ENCODE peak calls at places on chromosomes 1 and 21, in seven cellular contexts. M is GM12865, S is vagina, B is Panc1, C is bronchial epithelial cell, N is heart left ventricle, H is AG04450. U is an unnamed sample.

GRCh38 chr21:31614705-31615104 is 44.8 kb upstream of the SOD1 start:
- DNase-seq in M (no peak), S (no peak), B (no peak), C (no peak), N (no peak), H (no peak), U (no peak)

GRCh38 chr1:51236548-51237312 is 657 bp downstream of the RNF11 start:
- DNase-seq in M (peak), S (no peak), B (no peak), C (peak), N (peak), H (no peak), U (no peak)

GRCh38 chr1:32972814-32973428 is 8.3 kb upstream of the RNF19B start:
- DNase-seq in M (no peak), S (no peak), B (no peak), C (no peak), N (peak), H (no peak), U (no peak)

GRCh38 chr1:53348491-53349368 is 20.9 kb upstream of the LRP8 start:
- DNase-seq in M (no peak), S (peak), B (no peak), C (no peak), N (peak), H (no peak), U (no peak)

GRCh38 chr1:91624331-91624730 is 123.7 kb downstream of the CDC7 start:
- DNase-seq in M (no peak), S (no peak), B (no peak), C (no peak), N (no peak), H (no peak), U (no peak)

GRCh38 chr1:6474815-6475282 is 8.9 kb upstream of the TNFRSF25 start:
- DNase-seq in M (no peak), S (no peak), B (no peak), C (no peak), N (no peak), H (no peak), U (no peak)

GRCh38 chr1:162629077-162629637 is 3.1 kb upstream of the DDR2 start:
- DNase-seq in M (no peak), S (no peak), B (no peak), C (no peak), N (no peak), H (no peak), U (no peak)

GRCh38 chr21:29657228-29657989 is 282.4 kb downstream of the GRIK1 start:
- DNase-seq in M (no peak), S (no peak), B (no peak), C (no peak), N (no peak), H (no peak), U (no peak)

GRCh38 chr1:41586230-41586629 is 101.7 kb upstream of the EDN2 start:
- DNase-seq in M (no peak), S (no peak), B (no peak), C (no peak), N (no peak), H (no peak), U (no peak)

GRCh38 chr1:114009393-114009792 is 30.1 kb downstream of the OLFML3 start:
- DNase-seq in M (no peak), S (no peak), B (no peak), C (peak), N (no peak), H (no peak), U (no peak)

GRCh38 chr1:227260433-227260832 is 57.9 kb downstream of the CDC42BPA start:
- DNase-seq in M (no peak), S (no peak), B (no peak), C (no peak), N (no peak), H (no peak), U (no peak)

GRCh38 chr1:226526801-226527595 is 21.6 kb upstream of the STUM start:
- DNase-seq in M (peak), S (no peak), B (no peak), C (peak), N (no peak), H (no peak), U (no peak)

GRCh38 chr1:38046884-38047602 is 450 bp upstream of the POU3F1 start:
- DNase-seq in M (peak), S (no peak), B (no peak), C (peak), N (peak), H (no peak), U (peak)

GRCh38 chr1:109490934-109491302 is 3.0 kb upstream of the CYB561D1 start:
- DNase-seq in M (no peak), S (no peak), B (no peak), C (no peak), N (no peak), H (no peak), U (no peak)

GRCh38 chr1:109493805-109494539 is at the start of gene CYB561D1:
- DNase-seq in M (peak), S (no peak), B (peak), C (peak), N (peak), H (no peak), U (peak)

GRCh38 chr1:109495738-109496137 is 1.8 kb downstream of the CYB561D1 start:
- DNase-seq in M (no peak), S (no peak), B (no peak), C (no peak), N (no peak), H (no peak), U (no peak)

GRCh38 chr1:109491372-109491771 is 2.5 kb upstream of the CYB561D1 start:
- DNase-seq in M (no peak), S (no peak), B (no peak), C (no peak), N (no peak), H (no peak), U (no peak)

DNA sequence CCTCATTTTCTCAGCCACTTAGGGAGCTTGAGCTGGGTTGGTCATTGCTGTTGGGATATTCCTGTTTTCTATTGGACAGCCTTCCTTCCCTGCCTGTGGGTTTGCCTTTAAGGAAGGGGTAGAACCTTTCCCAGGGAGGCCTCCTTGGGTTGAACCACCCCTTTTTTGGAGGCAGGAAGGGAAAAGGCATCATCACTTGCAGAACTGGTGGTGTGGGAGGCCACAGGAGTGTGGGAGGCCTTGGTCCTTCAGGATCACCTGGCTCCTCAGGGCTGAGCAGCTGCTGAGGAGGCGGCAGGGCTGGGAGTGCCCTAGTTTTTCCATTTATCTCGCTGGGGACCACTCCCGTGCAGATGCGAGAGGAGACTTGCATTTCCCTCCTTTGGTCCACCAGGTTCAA is 667 bp upstream of the CYB561D1 start:
- DNase-seq in M (no peak), S (no peak), B (no peak), C (no peak), N (no peak), H (no peak), U (no peak)
- H3K4me3 ChIP-seq in M (no peak), S (peak), B (peak), C (no peak), N (peak), H (no peak), U (no peak)

GRCh38 chr1:177163844-177164379 is 600 bp downstream of the ASTN1 start:
- DNase-seq in M (no peak), S (no peak), B (no peak), C (no peak), N (no peak), H (no peak), U (no peak)
- H3K4me3 ChIP-seq in M (no peak), S (peak), B (peak), C (no peak), N (peak), H (peak), U (no peak)

GRCh38 chr1:232621050-232621449 is 8.9 kb downstream of the SIPA1L2 start:
- DNase-seq in M (no peak), S (no peak), B (no peak), C (no peak), N (no peak), H (no peak), U (no peak)
- H3K4me3 ChIP-seq in M (no peak), S (no peak), B (no peak), C (no peak), N (no peak), H (no peak), U (no peak)

DNA sequence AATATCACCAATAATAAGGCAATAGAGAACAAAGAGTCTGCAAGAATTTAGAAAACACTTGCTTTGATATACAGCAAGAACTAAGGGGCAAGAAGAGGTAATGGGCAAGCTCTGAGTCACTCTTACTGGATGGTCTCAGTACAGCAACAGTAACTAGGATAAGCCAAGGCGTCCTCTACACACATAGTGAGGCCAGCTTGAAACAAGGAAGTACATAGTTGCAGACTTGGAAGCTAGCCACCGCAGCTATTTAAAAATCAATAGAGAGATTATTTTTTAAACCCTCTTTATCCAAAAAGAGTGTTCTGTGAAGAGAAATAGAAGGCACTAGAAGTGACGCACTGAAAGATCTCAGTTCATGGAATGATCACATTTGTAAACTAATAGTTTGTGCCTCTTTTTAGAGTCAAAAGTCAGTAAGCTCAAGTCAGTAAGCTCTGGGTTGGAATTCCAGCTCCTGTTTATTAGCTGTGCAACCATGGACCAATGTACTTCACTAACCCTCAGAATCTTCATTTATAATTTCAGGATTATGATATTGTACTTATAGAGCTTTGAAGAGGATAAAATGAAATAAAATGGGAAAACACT is 118.6 kb downstream of the AKT3 start:
- DNase-seq in M (no peak), S (no peak), B (no peak), C (peak), N (no peak), H (no peak), U (no peak)
- H3K4me3 ChIP-seq in M (no peak), S (no peak), B (no peak), C (no peak), N (no peak), H (no peak), U (no peak)

DNA sequence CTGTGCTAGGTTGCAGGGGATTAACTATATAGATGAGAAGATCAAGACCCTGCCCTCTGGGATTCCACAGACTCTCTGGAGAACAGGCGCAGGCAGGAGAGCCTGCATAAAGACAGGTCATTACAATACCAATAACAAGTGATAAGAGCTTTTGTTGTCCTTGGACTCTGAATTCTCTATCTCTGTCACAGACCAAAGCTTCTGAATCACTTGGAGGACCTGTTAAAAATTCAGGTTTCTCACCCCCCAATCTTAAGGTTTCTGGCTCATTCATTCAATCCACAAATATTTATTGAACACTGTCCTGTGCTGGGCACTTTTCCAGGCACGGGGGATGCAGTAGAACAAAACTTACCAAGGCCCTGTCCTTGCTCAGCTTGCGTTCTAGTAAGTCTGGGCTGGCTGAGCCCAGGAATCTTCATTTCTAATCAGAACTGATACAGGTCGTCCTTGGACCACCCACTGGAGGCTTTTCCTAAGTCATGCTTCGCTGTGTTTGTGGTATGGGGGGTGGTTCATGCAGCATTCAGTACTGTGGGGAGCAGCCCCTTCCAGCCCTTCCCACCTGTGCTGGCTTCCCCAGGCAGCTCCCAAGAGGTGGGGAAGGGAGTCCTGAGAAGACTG is 1.4 kb downstream of the EFNA4 start:
- DNase-seq in M (no peak), S (no peak), B (no peak), C (no peak), N (no peak), H (no peak), U (no peak)
- H3K4me3 ChIP-seq in M (no peak), S (no peak), B (no peak), C (no peak), N (no peak), H (peak), U (peak)

GRCh38 chr1:107877092-107877491 is 87.9 kb downstream of the VAV3 start:
- DNase-seq in M (no peak), S (no peak), B (no peak), C (peak), N (no peak), H (no peak), U (peak)
- H3K4me3 ChIP-seq in M (no peak), S (no peak), B (no peak), C (no peak), N (no peak), H (no peak), U (peak)

GRCh38 chr1:187985897-187986654 is 1157.3 kb downstream of the PLA2G4A start:
- DNase-seq in M (peak), S (no peak), B (no peak), C (no peak), N (no peak), H (no peak), U (no peak)

GRCh38 chr1:187987236-187987776 is 1158.6 kb downstream of the PLA2G4A start:
- DNase-seq in M (peak), S (no peak), B (no peak), C (peak), N (no peak), H (no peak), U (no peak)

GRCh38 chr1:187991944-187992343 is 1163.2 kb downstream of the PLA2G4A start:
- DNase-seq in M (no peak), S (no peak), B (no peak), C (no peak), N (no peak), H (no peak), U (no peak)
- H3K4me3 ChIP-seq in M (no peak), S (no peak), B (no peak), C (no peak), N (no peak), H (no peak), U (no peak)

GRCh38 chr1:207031632-207032258 is 811 bp downstream of the C1orf116 start:
- DNase-seq in M (no peak), S (no peak), B (no peak), C (peak), N (no peak), H (no peak), U (no peak)
- H3K4me3 ChIP-seq in M (no peak), S (peak), B (no peak), C (peak), N (no peak), H (no peak), U (no peak)

U was measured in Jurkat, Clone E6-1.